ENCODE peak calls at places on chromosomes 13 and 19, in seven cellular contexts. U is stimulated activated naive CD4-positive, alpha-beta T cell; P is SW 1271; L is lung; M is activated CD4-positive, alpha-beta T cell treated with anti-CD3 and anti-CD28 coated beads, Interleukin-2, amount 50 U/mL, for 1 hour; D is activated T-cell treated with anti-CD3 and anti-CD28 coated beads, Interleukin-2, amount 50 U/mL, for 1 hour; Q is ascending aorta. Y is an unnamed sample.

GRCh38 chr13:101640797-101641400 is 188.4 kb downstream of the ITGBL1 start:
- DNase-seq in Q (no peak), U (no peak), M (no peak), D (no peak), P (peak), L (no peak), Y (no peak)

GRCh38 chr13:76512676-76513277 is 373.4 kb downstream of the KCTD12 start:
- DNase-seq in Q (no peak), U (no peak), D (no peak), L (no peak), P (peak), M (no peak), Y (no peak)

GRCh38 chr19:2796659-2797266 is 11.5 kb downstream of the THOP1 start:
- DNase-seq in D (no peak), Q (no peak), L (no peak), P (no peak), M (no peak), U (no peak), Y (no peak)

GRCh38 chr13:99656843-99657506 is 155.7 kb downstream of the TM9SF2 start:
- DNase-seq in U (no peak), L (no peak), P (no peak), D (peak), M (no peak), Q (no peak), Y (no peak)

GRCh38 chr13:98182589-98182988 is 5.5 kb upstream of the RNF113B start:
- DNase-seq in D (no peak), P (no peak), Q (no peak), M (no peak), L (no peak), U (no peak), Y (no peak)

GRCh38 chr19:38389101-38389925 is 816 bp downstream of the SPRED3 start:
- DNase-seq in U (peak), Q (no peak), L (no peak), D (no peak), M (no peak), P (peak), Y (no peak)

GRCh38 chr19:10812902-10813404 is 23.1 kb downstream of the TMED1 start:
- DNase-seq in P (peak), M (no peak), D (no peak), U (no peak), L (peak), Q (peak), Y (no peak)

GRCh38 chr19:48556163-48556562 is 4.2 kb downstream of the SULT2B1 start:
- DNase-seq in U (no peak), D (no peak), L (no peak), P (no peak), Q (no peak), M (no peak), Y (no peak)

GRCh38 chr19:35000647-35001501 is 751 bp downstream of the GRAMD1A start:
- DNase-seq in M (peak), U (peak), Q (no peak), L (no peak), P (no peak), D (peak), Y (no peak)

GRCh38 chr19:5743640-5744039 is 23.2 kb downstream of the CATSPERD start:
- DNase-seq in M (no peak), U (no peak), D (no peak), L (no peak), P (no peak), Q (no peak), Y (no peak)

GRCh38 chr13:23674795-23675640 is 104.8 kb downstream of the TNFRSF19 start:
- DNase-seq in U (no peak), P (no peak), M (no peak), Q (no peak), D (no peak), L (no peak), Y (no peak)

GRCh38 chr19:36160821-36161596 is 8.8 kb upstream of the COX7A1 start:
- DNase-seq in U (no peak), M (no peak), L (no peak), Q (no peak), P (no peak), D (no peak), Y (no peak)

GRCh38 chr13:27080018-27080948 is 91.3 kb downstream of the USP12 start:
- DNase-seq in P (no peak), D (no peak), Q (no peak), L (no peak), U (no peak), M (no peak), Y (no peak)

GRCh38 chr13:114067381-114067885 is 65.0 kb downstream of the RASA3 start:
- DNase-seq in P (no peak), D (peak), Q (no peak), M (no peak), L (no peak), U (no peak), Y (peak)

GRCh38 chr13:101736551-101736950 is 284.1 kb downstream of the ITGBL1 start:
- DNase-seq in P (no peak), Q (no peak), U (no peak), M (no peak), D (no peak), L (no peak), Y (no peak)

GRCh38 chr19:45771331-45771933 is 2.4 kb upstream of the SIX5 start:
- DNase-seq in P (no peak), U (no peak), L (no peak), D (no peak), Q (no peak), M (no peak), Y (no peak)

GRCh38 chr19:28553005-28553404 is 659.9 kb downstream of the UQCRFS1 start:
- DNase-seq in M (no peak), U (no peak), D (no peak), L (no peak), Q (no peak), P (no peak), Y (no peak)

GRCh38 chr13:32938907-32939306 is 77.3 kb upstream of the KL start:
- DNase-seq in M (no peak), Q (no peak), D (no peak), P (no peak), L (no peak), U (no peak), Y (no peak)

GRCh38 chr19:15276620-15277019 is 44.4 kb upstream of the EPHX3 start:
- DNase-seq in M (no peak), D (no peak), L (no peak), P (no peak), Q (no peak), U (no peak), Y (no peak)

GRCh38 chr19:19485998-19486290 is 29.4 kb downstream of the TSSK6 start:
- DNase-seq in U (no peak), M (no peak), L (no peak), D (no peak), P (no peak), Q (no peak), Y (no peak)

GRCh38 chr13:59247166-59247565 is 916.6 kb downstream of the DIAPH3 start:
- DNase-seq in M (no peak), L (no peak), U (no peak), D (no peak), Q (no peak), P (no peak), Y (no peak)

GRCh38 chr13:45341799-45342584 is 1.0 kb upstream of the TPT1 start:
- DNase-seq in U (no peak), L (peak), P (peak), D (no peak), M (no peak), Q (peak), Y (peak)

GRCh38 chr19:29118384-29118783 is 94.6 kb downstream of the UQCRFS1 start:
- DNase-seq in P (no peak), L (no peak), D (no peak), U (no peak), Q (no peak), M (no peak), Y (peak)

GRCh38 chr19:11418518-11419506 is at the start of gene RGL3:
- DNase-seq in M (no peak), U (no peak), Q (no peak), D (no peak), L (peak), P (no peak), Y (no peak)

GRCh38 chr13:30464496-30465351 is 1.0 kb downstream of the HMGB1 start:
- DNase-seq in Q (no peak), L (peak), U (peak), P (peak), M (peak), D (peak), Y (peak)

GRCh38 chr13:51542358-51542972 is 41.8 kb upstream of the WDFY2 start:
- DNase-seq in U (no peak), D (no peak), Q (no peak), M (no peak), P (no peak), L (no peak), Y (no peak)

GRCh38 chr19:33956941-33957340 is 160.3 kb downstream of the KCTD15 start:
- DNase-seq in P (no peak), Q (no peak), L (no peak), D (no peak), M (no peak), U (no peak), Y (no peak)

GRCh38 chr13:100611678-100612492 is 23.3 kb upstream of the GGACT start:
- DNase-seq in Q (no peak), U (no peak), D (no peak), M (no peak), L (no peak), P (no peak), Y (no peak)

GRCh38 chr19:2032296-2032941 is 16.9 kb upstream of the BTBD2 start:
- DNase-seq in L (peak), P (peak), Q (peak), D (no peak), M (no peak), U (no peak), Y (peak)

GRCh38 chr19:543912-544608 is at the start of gene GZMM:
- DNase-seq in M (peak), D (peak), U (peak), P (no peak), Q (no peak), L (no peak), Y (no peak)

GRCh38 chr13:70253411-70253810 is 145.2 kb upstream of the KLHL1 start:
- DNase-seq in Q (no peak), P (peak), D (no peak), U (no peak), L (no peak), M (no peak), Y (no peak)

GRCh38 chr19:6740589-6741348 is 1.3 kb downstream of the TRIP10 start:
- DNase-seq in L (peak), M (no peak), D (peak), U (no peak), P (peak), Q (no peak), Y (no peak)

GRCh38 chr19:8567522-8568172 is 9.6 kb downstream of the MYO1F start:
- DNase-seq in L (peak), Q (no peak), P (no peak), M (no peak), U (no peak), D (no peak), Y (no peak)

Y was measured in tibial nerve.